ENCODE peak calls at places on chromosomes 16 and 17, in six cellular contexts. C is cardiac muscle cell; A is breast epithelium; Y is DND-41; M is CD8-positive, alpha-beta memory T cell; W is mesendoderm. Z is an unnamed sample.

GRCh38 chr17:81601525-81602120 is 35.3 kb downstream of the NPLOC4 start:
- DNase-seq in C (peak; percentile 71), A (no peak), Y (peak; percentile 59), M (peak; percentile 57), W (peak; percentile 68), Z (no peak)

GRCh38 chr17:57999496-58000017 is 7.5 kb downstream of the SRSF1 start:
- DNase-seq in C (peak; percentile 75), A (no peak), Y (no peak), M (no peak), W (peak; percentile 76), Z (no peak)

GRCh38 chr17:81494984-81495383 is 17.6 kb downstream of the ACTG1 start:
- DNase-seq in C (no peak), A (no peak), Y (no peak), M (no peak), W (no peak), Z (no peak)

GRCh38 chr17:8310601-8311123 is 621 bp downstream of the ARHGEF15 start:
- DNase-seq in C (no peak), A (no peak), Y (no peak), M (no peak), W (no peak), Z (no peak)

GRCh38 chr16:2170587-2171435 is 15.2 kb downstream of the TRAF7 start:
- DNase-seq in C (no peak), A (no peak), Y (no peak), M (no peak), W (no peak), Z (no peak)

GRCh38 chr17:82937411-82938371 is 97.9 kb upstream of the ZNF750 start:
- DNase-seq in C (no peak), A (no peak), Y (no peak), M (peak; percentile 41), W (no peak), Z (no peak)

GRCh38 chr16:53995378-53995777 is 291.2 kb downstream of the IRX3 start:
- DNase-seq in C (no peak), A (no peak), Y (no peak), M (no peak), W (no peak), Z (no peak)

GRCh38 chr17:80316927-80317705 is 56.5 kb downstream of the RNF213 start:
- DNase-seq in C (no peak), A (no peak), Y (no peak), M (no peak), W (no peak), Z (no peak)

GRCh38 chr17:20998571-20999043 is 44.2 kb downstream of the USP22 start:
- DNase-seq in C (no peak), A (no peak), Y (no peak), M (no peak), W (no peak), Z (no peak)

DNA sequence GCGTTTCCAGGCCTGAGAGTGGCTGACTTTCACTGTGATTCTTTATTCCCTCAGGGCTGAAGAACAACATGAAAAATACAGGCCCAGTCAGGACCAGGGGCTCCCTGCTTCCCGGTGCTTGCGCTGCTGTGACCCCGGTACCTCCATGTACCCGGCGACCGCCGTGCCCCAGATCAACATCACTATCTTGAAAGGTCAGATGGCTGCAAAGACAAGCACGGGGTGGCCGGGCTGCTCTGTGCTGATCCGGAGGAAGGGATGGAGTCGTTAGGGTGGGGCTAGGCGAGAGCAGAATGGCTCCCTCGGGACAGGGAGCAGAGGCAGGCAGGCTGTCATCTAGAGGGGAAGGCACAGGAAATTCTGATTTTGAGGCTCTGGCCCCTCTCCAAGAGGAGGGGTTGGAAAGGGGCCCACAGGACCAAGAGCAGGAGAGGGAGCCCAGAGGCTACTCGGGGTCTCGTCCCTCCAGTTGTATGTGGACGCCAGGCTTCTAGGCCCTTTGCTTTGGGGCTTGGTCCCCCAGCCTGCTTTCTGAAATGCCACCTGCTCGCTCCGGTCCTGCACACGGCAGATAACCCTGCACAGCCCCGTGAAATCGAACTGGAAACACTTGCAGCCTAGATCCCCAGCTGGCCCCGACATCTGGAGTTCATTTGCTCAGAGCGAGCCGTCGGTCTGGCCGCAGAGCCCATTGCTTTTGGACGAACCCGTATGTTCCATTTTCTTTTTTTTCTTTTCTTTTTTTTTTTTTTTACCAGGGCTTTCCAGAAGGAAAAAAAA is 22.7 kb downstream of the C1QTNF1 start:
- DNase-seq in C (no peak), A (no peak), Y (no peak), M (no peak), W (no peak), Z (no peak)
- H3K27ac ChIP-seq in C (no peak overlapping the region), A (peak overlapping the region; percentile 15), Y (no peak overlapping the region), M (no peak overlapping the region), W (no peak overlapping the region), Z (no peak overlapping the region)

GRCh38 chr16:89844739-89845339 is 16.6 kb downstream of the SPIRE2 start:
- DNase-seq in C (no peak), A (no peak), Y (no peak), M (no peak), W (no peak), Z (no peak)

GRCh38 chr16:89842471-89843408 is 14.5 kb downstream of the SPIRE2 start:
- DNase-seq in C (no peak), A (no peak), Y (no peak), M (no peak), W (no peak), Z (peak; percentile 13)

GRCh38 chr16:89845417-89845816 is 17.1 kb downstream of the SPIRE2 start:
- DNase-seq in C (no peak), A (no peak), Y (no peak), M (no peak), W (no peak), Z (no peak)

GRCh38 chr16:89843409-89844350 is 15.4 kb downstream of the SPIRE2 start:
- DNase-seq in C (no peak), A (no peak), Y (no peak), M (no peak), W (no peak), Z (no peak)

DNA sequence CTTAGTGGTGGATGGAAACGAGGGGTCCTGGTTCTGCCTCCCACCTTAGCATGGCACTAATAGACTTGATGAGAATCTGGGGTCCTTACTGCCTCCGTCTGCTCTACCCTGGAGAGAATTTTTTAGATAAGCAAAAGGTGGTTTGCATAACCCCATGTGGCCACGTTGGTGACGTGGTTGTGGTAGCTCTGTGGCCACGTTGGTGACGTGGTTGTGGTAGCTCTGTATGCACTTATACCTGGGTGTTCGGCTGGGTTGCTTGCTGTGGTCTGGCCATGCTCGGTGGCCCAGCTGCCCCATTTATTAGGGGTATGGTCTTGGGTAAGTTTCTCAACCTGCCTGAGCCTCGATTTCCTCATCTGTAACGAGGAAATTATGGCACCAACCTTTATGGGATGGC is 13.0 kb downstream of the SPIRE2 start:
- DNase-seq in C (no peak), A (no peak), Y (peak; percentile 32), M (peak; percentile 90), W (no peak), Z (no peak)
- H3K27ac ChIP-seq in C (no peak overlapping the region), A (no peak overlapping the region), Y (no peak overlapping the region), M (no peak overlapping the region), W (no peak overlapping the region), Z (no peak overlapping the region)

GRCh38 chr16:534089-534635 is 6.7 kb downstream of the CAPN15 start:
- DNase-seq in C (no peak), A (no peak), Y (no peak), M (no peak), W (no peak), Z (no peak)

GRCh38 chr16:533391-534088 is 6.0 kb downstream of the CAPN15 start:
- DNase-seq in C (peak; percentile 51), A (no peak), Y (no peak), M (no peak), W (no peak), Z (no peak)

GRCh38 chr16:536746-537145 is 9.2 kb downstream of the CAPN15 start:
- DNase-seq in C (no peak), A (no peak), Y (no peak), M (no peak), W (no peak), Z (no peak)

GRCh38 chr16:535446-536405 is 8.2 kb downstream of the CAPN15 start:
- DNase-seq in C (no peak), A (no peak), Y (no peak), M (no peak), W (no peak), Z (no peak)

DNA sequence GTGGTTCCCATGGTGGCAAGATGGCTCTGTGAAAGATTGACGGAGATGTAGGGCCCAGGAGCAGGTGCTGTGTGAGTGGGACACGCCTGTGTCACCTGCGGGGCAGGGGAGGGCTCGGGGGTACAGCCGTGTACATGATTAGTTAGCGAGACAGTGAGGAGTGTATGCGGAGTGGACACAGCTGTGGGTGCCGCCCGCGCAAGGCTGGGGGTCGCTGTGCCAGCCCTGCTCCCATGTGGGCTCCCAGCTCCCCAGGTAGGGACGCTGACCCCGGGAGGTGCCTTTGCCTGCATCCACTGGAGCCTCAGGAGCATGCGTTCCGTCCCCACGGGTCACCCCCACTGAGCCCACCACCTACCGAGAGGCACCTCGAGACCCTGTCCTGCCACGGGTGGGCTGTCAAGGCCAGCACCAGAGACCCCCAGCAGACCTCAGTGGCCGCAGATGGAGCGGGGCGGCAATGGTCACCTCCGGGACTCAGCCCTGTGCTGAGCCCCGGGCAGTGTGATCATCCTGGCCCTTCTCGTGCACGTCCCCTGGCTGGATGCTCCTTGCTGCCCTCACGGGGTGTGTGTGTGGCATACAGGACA is 7.4 kb downstream of the CAPN15 start:
- DNase-seq in C (no peak), A (no peak), Y (no peak), M (no peak), W (no peak), Z (no peak)
- H3K27ac ChIP-seq in C (no peak overlapping the region), A (no peak overlapping the region), Y (no peak overlapping the region), M (no peak overlapping the region), W (no peak overlapping the region), Z (no peak overlapping the region)

DNA sequence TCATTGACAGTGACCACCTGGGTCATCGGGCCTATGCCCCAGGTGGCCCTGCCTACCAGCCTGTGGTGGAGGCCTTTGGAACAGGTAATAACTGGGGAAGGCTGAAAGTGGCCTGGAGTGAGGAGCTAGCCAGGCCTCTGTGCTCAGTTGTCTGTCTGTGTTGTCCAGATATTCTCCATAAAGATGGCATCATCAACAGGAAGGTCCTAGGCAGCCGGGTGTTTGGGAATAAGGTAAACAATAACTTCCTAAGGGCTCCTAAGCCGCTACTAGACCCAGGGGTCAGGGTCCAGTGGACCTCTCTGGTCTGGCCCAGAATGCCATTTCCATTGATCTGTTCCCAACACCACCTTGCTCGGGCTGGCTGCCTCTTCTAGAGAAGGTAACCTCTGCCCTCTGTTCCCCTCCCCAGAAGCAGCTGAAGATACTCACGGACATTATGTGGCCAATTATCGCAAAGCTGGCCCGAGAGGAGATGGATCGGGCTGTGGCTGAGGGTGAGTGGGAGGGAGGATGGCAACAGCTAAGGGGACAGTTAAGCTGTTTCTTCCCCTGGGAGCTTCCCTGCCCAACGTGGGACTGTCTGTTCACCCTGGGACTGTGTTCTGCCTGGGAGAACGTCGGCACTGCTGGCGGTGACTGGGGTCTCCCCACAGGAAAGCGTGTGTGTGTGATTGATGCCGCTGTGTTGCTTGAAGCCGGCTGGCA is 1.9 kb upstream of the MLX start:
- DNase-seq in C (no peak), A (no peak), Y (no peak), M (no peak), W (no peak), Z (no peak)
- H3K27ac ChIP-seq in C (no peak overlapping the region), A (peak overlapping the region; percentile 95), Y (no peak overlapping the region), M (no peak overlapping the region), W (no peak overlapping the region), Z (no peak overlapping the region)

Z was measured in HL-60.